ENCODE peak calls at places on chromosomes 4 and X, in five cellular contexts. G, M, P, Y and N are unnamed samples.

GRCh38 chr4:127809173-127809800 is 27.2 kb downstream of the HSPA4L start:
- DNase-seq in G (no peak), M (no peak), P (no peak), Y (peak), N (no peak)

GRCh38 chr4:140291259-140291658 is 82.2 kb upstream of the SCOC start:
- DNase-seq in G (no peak), M (no peak), P (no peak), Y (no peak), N (no peak)

GRCh38 chr4:85147481-85148076 is 181.1 kb upstream of the WDFY3 start:
- DNase-seq in G (no peak), M (peak), P (peak), Y (peak), N (peak)

GRCh38 chr4:94577136-94577535 is 125.4 kb downstream of the PDLIM5 start:
- DNase-seq in G (no peak), M (peak), P (peak), Y (no peak), N (no peak)

GRCh38 chr4:1515763-1516162 is 109.5 kb upstream of the NKX1-1 start:
- DNase-seq in G (no peak), M (no peak), P (no peak), Y (no peak), N (no peak)

GRCh38 chr4:33512397-33512796 is 2731.9 kb downstream of the ARAP2 start:
- DNase-seq in G (no peak), M (no peak), P (no peak), Y (no peak), N (no peak)

GRCh38 chrX:11437642-11438379 is 144.6 kb downstream of the AMELX start:
- DNase-seq in G (no peak), M (no peak), P (no peak), Y (no peak), N (no peak)

GRCh38 chr4:104486702-104487101 is 8.0 kb downstream of the CXXC4 start:
- DNase-seq in G (no peak), M (no peak), P (peak), Y (no peak), N (no peak)

GRCh38 chr4:185039508-185040273 is 21.4 kb downstream of the HELT start:
- DNase-seq in G (no peak), M (peak), P (peak), Y (peak), N (peak)